ENCODE peak calls at places on chromosomes 11 and 22, in eight cellular contexts. H is right atrium auricular region, Z is GDM1, V is ELF-1, F is spleen, N is memory B cell, R is NCI-H748 treated with DMSO at 0.1 percent for 48 hours, B is SJSA1. J is an unnamed sample.

GRCh38 chr11:73995247-73995646 is 12.6 kb upstream of the UCP2 start:
- DNase-seq in H (no peak), Z (no peak), V (no peak), F (no peak), N (no peak), R (no peak), B (no peak), J (no peak)

GRCh38 chr11:68140496-68141246 is 19.5 kb upstream of the CHKA start:
- DNase-seq in H (no peak), Z (no peak), V (no peak), F (no peak), N (no peak), R (no peak), B (no peak), J (no peak)

GRCh38 chr11:70313945-70314344 is 43.5 kb downstream of the PPFIA1 start:
- DNase-seq in H (no peak), Z (no peak), V (no peak), F (no peak), N (no peak), R (no peak), B (no peak), J (no peak)

GRCh38 chr11:125950696-125951645 is 5.1 kb downstream of the VSIG10L2 start:
- DNase-seq in H (peak; percentile 86), Z (no peak), V (no peak), F (peak; percentile 64), N (no peak), R (no peak), B (no peak), J (no peak)

GRCh38 chr11:29989181-29989580 is 27.6 kb downstream of the KCNA4 start:
- DNase-seq in H (no peak), Z (no peak), V (no peak), F (no peak), N (no peak), R (no peak), B (no peak), J (no peak)

GRCh38 chr11:94678236-94678635 is 89.9 kb upstream of the AMOTL1 start:
- DNase-seq in H (no peak), Z (no peak), V (no peak), F (no peak), N (no peak), R (no peak), B (no peak), J (no peak)

GRCh38 chr11:104005234-104005855 is 31.1 kb upstream of the DDI1 start:
- DNase-seq in H (no peak), Z (no peak), V (no peak), F (no peak), N (no peak), R (no peak), B (no peak), J (no peak)

GRCh38 chr22:40203568-40203967 is 25.8 kb downstream of the TNRC6B start:
- DNase-seq in H (no peak), Z (no peak), V (no peak), F (no peak), N (no peak), R (no peak), B (no peak), J (no peak)

GRCh38 chr22:43446037-43446803 is 34.4 kb downstream of the MPPED1 start:
- DNase-seq in H (no peak), Z (no peak), V (no peak), F (peak; percentile 15), N (no peak), R (no peak), B (peak; percentile 20), J (no peak)

GRCh38 chr11:11039249-11039965 is 181.6 kb upstream of the ZBED5 start:
- DNase-seq in H (no peak), Z (no peak), V (no peak), F (no peak), N (no peak), R (no peak), B (peak; percentile 84), J (no peak)

J was measured in retina.